ENCODE peak calls at places on chromosomes 11 and 22, in ten cellular contexts. H, G, N, I, Q, A, F, O, J and Y are unnamed samples.

GRCh38 chr22:38868886-38869381 is 3.1 kb downstream of the CBX6 start:
- DNase-seq in H (peak; percentile 74), G (peak; percentile 76), N (no peak), I (peak; percentile 74), Q (no peak), A (peak; percentile 86), F (peak; percentile 86), O (peak; percentile 61), J (peak; percentile 78), Y (no peak)

GRCh38 chr11:72039108-72039850 is 40.6 kb downstream of the IL18BP start:
- DNase-seq in H (peak; percentile 23), G (no peak), N (no peak), I (no peak), Q (no peak), A (peak; percentile 78), F (peak; percentile 73), O (peak; percentile 73), J (no peak), Y (no peak)

GRCh38 chr22:29351042-29351441 is 35.5 kb upstream of the RASL10A start:
- DNase-seq in H (no peak), G (no peak), N (no peak), I (no peak), Q (no peak), A (no peak), F (no peak), O (no peak), J (no peak), Y (no peak)

GRCh38 chr22:23495614-23496444 is 84.3 kb downstream of the IGLL1 start:
- DNase-seq in H (no peak), G (no peak), N (no peak), I (no peak), Q (no peak), A (no peak), F (no peak), O (no peak), J (no peak), Y (no peak)

GRCh38 chr11:120024586-120024985 is 113.3 kb downstream of the TRIM29 start:
- DNase-seq in H (no peak), G (no peak), N (no peak), I (no peak), Q (no peak), A (no peak), F (no peak), O (no peak), J (no peak), Y (no peak)

GRCh38 chr22:50399751-50400331 is 56.7 kb downstream of the PPP6R2 start:
- DNase-seq in H (no peak), G (peak; percentile 52), N (no peak), I (no peak), Q (no peak), A (no peak), F (peak; percentile 42), O (peak; percentile 31), J (no peak), Y (no peak)

GRCh38 chr11:2943711-2944118 is 14.5 kb upstream of the PHLDA2 start:
- DNase-seq in H (no peak), G (no peak), N (no peak), I (no peak), Q (no peak), A (no peak), F (peak; percentile 55), O (peak; percentile 20), J (peak; percentile 52), Y (no peak)

GRCh38 chr11:128470081-128470480 is 117.3 kb downstream of the ETS1 start:
- DNase-seq in H (no peak), G (no peak), N (no peak), I (peak; percentile 19), Q (no peak), A (no peak), F (no peak), O (no peak), J (no peak), Y (no peak)

GRCh38 chr22:19816372-19817119 is 38.1 kb downstream of the GNB1L start:
- DNase-seq in H (no peak), G (no peak), N (no peak), I (no peak), Q (no peak), A (peak; percentile 27), F (peak; percentile 9), O (no peak), J (no peak), Y (no peak)

GRCh38 chr11:68542617-68543016 is 82.1 kb downstream of the PPP6R3 start:
- DNase-seq in H (no peak), G (no peak), N (no peak), I (no peak), Q (peak; percentile 70), A (no peak), F (no peak), O (peak; percentile 96), J (no peak), Y (no peak)

GRCh38 chr11:68457898-68458249 is 2.7 kb upstream of the PPP6R3 start:
- DNase-seq in H (no peak), G (no peak), N (no peak), I (no peak), Q (no peak), A (no peak), F (no peak), O (no peak), J (no peak), Y (no peak)

GRCh38 chr11:126720539-126721235 is 279.9 kb downstream of the KIRREL3 start:
- DNase-seq in H (no peak), G (no peak), N (no peak), I (no peak), Q (no peak), A (no peak), F (no peak), O (no peak), J (no peak), Y (no peak)

GRCh38 chr22:17087176-17088131 is 2.7 kb downstream of the IL17RA start:
- DNase-seq in H (no peak), G (peak; percentile 84), N (no peak), I (peak; percentile 85), Q (no peak), A (peak; percentile 55), F (no peak), O (peak; percentile 41), J (no peak), Y (peak; percentile 44)

GRCh38 chr11:61061081-61061826 is 41.0 kb upstream of the CD5 start:
- DNase-seq in H (no peak), G (peak; percentile 17), N (peak; percentile 93), I (peak; percentile 81), Q (no peak), A (peak; percentile 59), F (no peak), O (peak; percentile 43), J (no peak), Y (peak; percentile 88)

GRCh38 chr22:36445158-36445668 is 36.2 kb downstream of the TXN2 start:
- DNase-seq in H (no peak), G (peak; percentile 80), N (no peak), I (no peak), Q (no peak), A (no peak), F (no peak), O (peak; percentile 96), J (no peak), Y (no peak)

GRCh38 chr11:81444306-81444705 is 1289.4 kb downstream of the FAM181B start:
- DNase-seq in H (no peak), G (no peak), N (no peak), I (peak; percentile 53), Q (no peak), A (no peak), F (no peak), O (no peak), J (no peak), Y (no peak)

DNA sequence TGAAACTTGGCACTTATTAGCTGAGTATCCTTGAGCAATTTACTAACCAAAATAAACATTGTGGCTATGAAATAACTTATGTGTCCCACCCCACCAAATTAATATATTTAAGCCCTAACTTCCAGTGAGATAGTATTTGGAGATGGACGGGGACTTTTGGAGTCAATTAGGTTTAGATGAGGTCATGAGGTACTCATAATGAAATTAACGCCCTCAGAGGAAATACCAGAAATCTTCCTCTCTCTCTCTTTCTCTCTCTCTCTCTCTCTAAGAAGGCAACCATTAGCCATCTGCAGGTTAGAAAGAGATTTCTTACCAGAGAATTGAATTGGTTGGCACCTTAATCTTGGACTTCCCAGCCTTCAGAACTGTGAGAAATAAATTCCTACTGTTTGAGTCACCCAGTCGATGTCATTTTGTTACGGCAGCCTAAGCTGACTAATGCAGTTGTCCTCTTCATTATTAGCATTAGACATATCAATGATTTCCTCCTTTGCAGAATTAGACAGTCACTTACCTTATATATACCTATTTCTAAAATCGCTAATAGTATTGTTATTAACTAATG is 1284.0 kb downstream of the FAM181B start:
- DNase-seq in H (no peak), G (no peak), N (no peak), I (no peak), Q (peak; percentile 14), A (no peak), F (no peak), O (peak; percentile 1), J (no peak), Y (no peak)
- TF ChIP-seq CTCF in H (no peak), G (no peak), N (no peak), I (no peak), Q (no peak), A (no peak), F (no peak), O (no peak), J (no peak), Y (no peak)

GRCh38 chr11:114296979-114297372 is 777 bp downstream of the NNMT start:
- DNase-seq in H (no peak), G (no peak), N (no peak), I (no peak), Q (no peak), A (no peak), F (no peak), O (no peak), J (no peak), Y (no peak)
- H3K4me3 ChIP-seq in H (no peak overlapping the region), G (no peak overlapping the region), N (no peak overlapping the region), I (no peak overlapping the region), Q (peak overlapping the region; percentile 85), A (peak overlapping the region; percentile 60), F (peak overlapping the region; percentile 37), O (peak overlapping the region; percentile 82), J (no peak overlapping the region), Y (no peak overlapping the region)

GRCh38 chr11:40513281-40513680 is 946.2 kb downstream of the LRRC4C start:
- DNase-seq in H (no peak), G (no peak), N (no peak), I (no peak), Q (no peak), A (no peak), F (no peak), O (no peak), J (no peak), Y (no peak)

GRCh38 chr11:40508307-40508706 is 951.1 kb downstream of the LRRC4C start:
- DNase-seq in H (no peak), G (no peak), N (no peak), I (no peak), Q (no peak), A (no peak), F (no peak), O (no peak), J (no peak), Y (no peak)

GRCh38 chr11:40517122-40517521 is 942.3 kb downstream of the LRRC4C start:
- DNase-seq in H (no peak), G (no peak), N (no peak), I (no peak), Q (no peak), A (no peak), F (no peak), O (no peak), J (no peak), Y (no peak)

GRCh38 chr11:40514124-40514523 is 945.3 kb downstream of the LRRC4C start:
- DNase-seq in H (no peak), G (no peak), N (no peak), I (no peak), Q (no peak), A (no peak), F (no peak), O (peak; percentile 71), J (no peak), Y (no peak)
- TF ChIP-seq CTCF in H (no peak), G (no peak), N (no peak), I (no peak), Q (no peak), A (no peak), F (no peak), O (no peak), J (no peak), Y (no peak)

GRCh38 chr11:84830372-84830771 is 796.8 kb downstream of the DLG2 start:
- DNase-seq in H (no peak), G (no peak), N (no peak), I (no peak), Q (no peak), A (no peak), F (no peak), O (no peak), J (no peak), Y (no peak)
- H3K4me3 ChIP-seq in H (no peak overlapping the region), G (no peak overlapping the region), N (no peak overlapping the region), I (no peak overlapping the region), Q (no peak overlapping the region), A (no peak overlapping the region), F (no peak overlapping the region), O (no peak overlapping the region), J (no peak overlapping the region), Y (no peak overlapping the region)